ENCODE peak calls at places on chromosomes 13 and 19, in nine cellular contexts. Y is Panc1; C is PC-9; A is heart left ventricle; N is upper lobe of left lung; S is aorta; R is CD8-positive, alpha-beta memory T cell; J is uterus; E is left lung. D is an unnamed sample.

GRCh38 chr19:3036119-3036794 is 7.2 kb upstream of the TLE2 start:
- DNase-seq in E (peak; percentile 94), J (peak; percentile 95), N (peak; percentile 91), Y (peak; percentile 73), S (peak; percentile 94), C (peak; percentile 73), A (peak; percentile 95), R (peak; percentile 86), D (peak; percentile 93)

GRCh38 chr13:25375727-25376358 is 4.1 kb downstream of the ATP8A2 start:
- DNase-seq in C (no peak), Y (peak; percentile 25), J (no peak), A (no peak), R (peak; percentile 52), S (no peak), N (no peak), E (no peak), D (peak; percentile 43)

GRCh38 chr13:50133277-50133953 is 118.2 kb downstream of the KCNRG start:
- DNase-seq in A (no peak), J (no peak), S (no peak), N (no peak), C (no peak), R (peak; percentile 47), E (no peak), Y (no peak), D (no peak)

GRCh38 chr13:45042539-45042938 is 53.2 kb downstream of the GPALPP1 start:
- DNase-seq in E (no peak), N (no peak), R (no peak), S (no peak), A (no peak), Y (no peak), C (no peak), J (no peak), D (no peak)

GRCh38 chr19:4229179-4229931 is at the start of gene EBI3:
- DNase-seq in Y (no peak), R (no peak), J (no peak), A (peak; percentile 45), E (no peak), N (peak; percentile 28), C (no peak), S (peak; percentile 58), D (no peak)

GRCh38 chr13:76438050-76438449 is 448.2 kb downstream of the KCTD12 start:
- DNase-seq in A (no peak), J (no peak), S (no peak), E (no peak), C (no peak), N (no peak), Y (no peak), R (no peak), D (no peak)

GRCh38 chr19:41195675-41196497 is 2.9 kb downstream of the CYP2S1 start:
- DNase-seq in R (no peak), A (no peak), C (no peak), N (no peak), J (no peak), Y (no peak), E (no peak), S (no peak), D (no peak)

GRCh38 chr19:49637865-49638350 is 2.0 kb downstream of the RRAS start:
- DNase-seq in A (peak; percentile 95), E (peak; percentile 91), J (peak; percentile 85), R (peak; percentile 47), N (peak; percentile 90), C (peak; percentile 64), S (peak; percentile 93), Y (no peak), D (peak; percentile 93)

GRCh38 chr13:113862191-113862765 is 1.6 kb downstream of the GAS6 start:
- DNase-seq in J (no peak), C (no peak), S (no peak), E (no peak), A (no peak), Y (no peak), R (no peak), N (no peak), D (no peak)

GRCh38 chr13:35984776-35985453 is 146.3 kb downstream of the DCLK1 start:
- DNase-seq in S (no peak), Y (no peak), N (no peak), C (no peak), R (no peak), E (no peak), J (no peak), A (no peak), D (no peak)

GRCh38 chr13:32254416-32254815 is 60.7 kb downstream of the ZAR1L start:
- DNase-seq in R (no peak), C (no peak), A (no peak), Y (no peak), J (no peak), N (no peak), S (no peak), E (no peak), D (no peak)

DNA sequence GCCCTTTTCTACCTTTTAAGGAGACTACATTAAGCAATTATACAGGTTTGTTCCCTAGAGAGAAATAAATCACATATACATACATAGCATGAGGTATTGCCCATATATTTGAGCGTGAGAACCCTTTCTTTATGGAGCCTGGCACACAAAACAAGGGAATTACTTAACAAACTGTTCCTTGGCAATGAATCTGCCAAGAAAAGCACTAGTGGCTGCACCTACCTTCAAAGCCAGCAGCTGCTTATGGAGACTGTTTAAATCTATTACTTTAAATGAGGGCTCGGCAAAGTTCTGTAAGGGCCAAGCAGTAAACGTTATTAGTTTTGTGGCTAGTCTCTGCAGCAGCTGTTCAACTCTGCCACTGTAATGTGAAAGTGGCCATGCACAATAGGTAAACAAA is 7.0 kb downstream of the RFX1 start:
- DNase-seq in C (no peak), N (no peak), R (no peak), E (no peak), Y (no peak), J (no peak), S (no peak), A (no peak), D (no peak)
- H3K27ac ChIP-seq in C (peak overlapping the region; percentile 67), N (no peak overlapping the region), R (no peak overlapping the region), E (no peak overlapping the region), Y (no peak overlapping the region), J (no peak overlapping the region), S (no peak overlapping the region), A (no peak overlapping the region), D (no peak overlapping the region)

DNA sequence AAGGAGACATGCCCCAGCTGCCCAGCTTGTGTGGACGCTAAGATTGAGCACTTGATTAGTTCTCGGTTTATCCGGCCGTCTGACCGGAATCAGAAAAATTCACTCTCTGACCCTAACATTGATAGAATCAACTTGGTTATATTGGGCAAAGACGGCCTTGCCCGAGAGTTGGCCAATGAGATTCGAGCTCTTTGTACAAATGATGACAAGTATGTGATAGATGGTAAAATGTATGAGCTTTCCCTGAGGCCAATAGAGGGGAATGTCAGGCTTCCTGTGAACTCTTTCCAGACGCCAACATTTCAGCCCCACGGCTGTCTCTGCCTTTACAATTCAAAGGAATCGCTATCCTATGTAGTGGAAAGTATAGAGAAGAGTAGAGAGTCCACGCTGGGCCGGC is 59.5 kb downstream of the ARHGAP35 start:
- DNase-seq in S (no peak), A (no peak), J (no peak), E (no peak), N (no peak), R (no peak), C (no peak), Y (no peak), D (no peak)
- H3K27ac ChIP-seq in S (no peak overlapping the region), A (no peak overlapping the region), J (no peak overlapping the region), E (no peak overlapping the region), N (no peak overlapping the region), R (no peak overlapping the region), C (no peak overlapping the region), Y (peak overlapping the region; percentile 29), D (no peak overlapping the region)

GRCh38 chr19:7182489-7182888 is 111.7 kb downstream of the INSR start:
- DNase-seq in J (no peak), Y (no peak), C (no peak), N (no peak), A (no peak), S (no peak), E (no peak), R (no peak), D (no peak)
- H3K27ac ChIP-seq in J (peak overlapping the region; percentile 89), Y (no peak overlapping the region), C (no peak overlapping the region), N (peak overlapping the region; percentile 80), A (peak overlapping the region; percentile 87), S (no peak overlapping the region), E (peak overlapping the region; percentile 69), R (no peak overlapping the region), D (no peak overlapping the region)

GRCh38 chr19:35896643-35897040 is 3.7 kb downstream of the NFKBID start:
- DNase-seq in J (no peak), N (no peak), E (no peak), A (no peak), S (no peak), Y (no peak), C (no peak), R (no peak), D (no peak)
- H3K27ac ChIP-seq in J (no peak overlapping the region), N (no peak overlapping the region), E (no peak overlapping the region), A (no peak overlapping the region), S (no peak overlapping the region), Y (no peak overlapping the region), C (no peak overlapping the region), R (no peak overlapping the region), D (no peak overlapping the region)

GRCh38 chr13:97226788-97227627 is 4.9 kb downstream of the MBNL2 start:
- DNase-seq in J (no peak), C (no peak), N (peak; percentile 32), S (no peak), Y (no peak), A (no peak), R (peak; percentile 64), E (no peak), D (peak; percentile 75)
- H3K27ac ChIP-seq in J (peak overlapping the region; percentile 93), C (no peak overlapping the region), N (peak overlapping the region; percentile 82), S (peak overlapping the region; percentile 67), Y (peak overlapping the region; percentile 99), A (peak overlapping the region; percentile 83), R (peak overlapping the region; percentile 78), E (peak overlapping the region; percentile 88), D (peak overlapping the region; percentile 57)

GRCh38 chr19:42422576-42423461 is 4.4 kb downstream of the LIPE start:
- DNase-seq in A (peak; percentile 62), Y (no peak), N (no peak), J (no peak), E (no peak), S (no peak), R (peak; percentile 77), C (peak; percentile 58), D (peak; percentile 63)
- H3K27ac ChIP-seq in A (peak overlapping the region; percentile 82), Y (peak overlapping the region; percentile 39), N (peak overlapping the region; percentile 70), J (peak overlapping the region; percentile 60), E (peak overlapping the region; percentile 34), S (no peak overlapping the region), R (peak overlapping the region; percentile 44), C (peak overlapping the region; percentile 62), D (peak overlapping the region; percentile 77)

GRCh38 chr19:21082011-21082975 is at the start of gene ZNF714:
- DNase-seq in S (peak; percentile 92), E (peak; percentile 93), A (peak; percentile 93), R (peak; percentile 87), N (peak; percentile 93), Y (no peak), C (peak; percentile 86), J (peak; percentile 77), D (peak; percentile 84)
- H3K27ac ChIP-seq in S (no peak within 1 kb of the TSS), E (peak within 1 kb of the TSS; percentile 78), A (no peak within 1 kb of the TSS), R (peak within 1 kb of the TSS; percentile 78), N (peak within 1 kb of the TSS; percentile 34), Y (no peak within 1 kb of the TSS), C (no peak within 1 kb of the TSS), J (peak within 1 kb of the TSS; percentile 55), D (peak within 1 kb of the TSS; percentile 80)

GRCh38 chr19:10227215-10227971 is 3.7 kb downstream of the S1PR2 start:
- DNase-seq in A (peak; percentile 47), N (no peak), E (no peak), Y (no peak), J (peak; percentile 46), C (peak; percentile 31), R (no peak), S (no peak), D (no peak)
- H3K27ac ChIP-seq in A (peak overlapping the region; percentile 72), N (peak overlapping the region; percentile 94), E (peak overlapping the region; percentile 11), Y (no peak overlapping the region), J (peak overlapping the region; percentile 82), C (no peak overlapping the region), R (no peak overlapping the region), S (no peak overlapping the region), D (peak overlapping the region; percentile 78)